ENCODE peak calls at places on chromosomes 5 and 9, in seven cellular contexts. M is activated CD4-positive, alpha-beta T cell treated with anti-CD3 and anti-CD28 coated beads, Interleukin-2, amount 50 U/mL, for 4 hours; I is K562; B is ELR; P is posterior cingulate gyrus; N is HS-5; X is HEK293T. T is an unnamed sample.

GRCh38 chr9:101849102-101849707 is 110.8 kb upstream of the GRIN3A start:
- DNase-seq in M (no peak), I (no peak), B (no peak), P (no peak), N (no peak), X (no peak), T (no peak)

GRCh38 chr9:129889936-129890717 is 54.9 kb downstream of the USP20 start:
- DNase-seq in M (peak; percentile 73), I (no peak), B (no peak), P (no peak), N (no peak), X (no peak), T (peak; percentile 64)

GRCh38 chr5:105544300-105544699 is 1981.7 kb upstream of the NUDT12 start:
- DNase-seq in M (no peak), I (no peak), B (no peak), P (no peak), N (no peak), X (no peak), T (no peak)

GRCh38 chr9:18608371-18608770 is 134.4 kb downstream of the ADAMTSL1 start:
- DNase-seq in M (no peak), I (no peak), B (no peak), P (no peak), N (no peak), X (no peak), T (no peak)

GRCh38 chr5:179793470-179794139 is at the start of gene LTC4S:
- DNase-seq in M (peak; percentile 31), I (no peak), B (no peak), P (no peak), N (no peak), X (no peak), T (peak; percentile 44)

GRCh38 chr5:74167206-74167929 is 473.2 kb downstream of the ENC1 start:
- DNase-seq in M (no peak), I (no peak), B (peak; percentile 95), P (no peak), N (peak; percentile 51), X (no peak), T (no peak)

GRCh38 chr5:127492854-127493738 is 24.3 kb upstream of the PRRC1 start:
- DNase-seq in M (no peak), I (peak; percentile 44), B (peak; percentile 66), P (no peak), N (peak; percentile 64), X (peak; percentile 38), T (peak; percentile 70)

GRCh38 chr5:158758666-158759065 is 341.1 kb downstream of the EBF1 start:
- DNase-seq in M (no peak), I (no peak), B (peak; percentile 5), P (no peak), N (peak; percentile 72), X (no peak), T (no peak)

GRCh38 chr9:81490605-81491331 is 198.6 kb downstream of the TLE1 start:
- DNase-seq in M (no peak), I (no peak), B (peak; percentile 77), P (no peak), N (peak; percentile 41), X (no peak), T (no peak)

GRCh38 chr9:127347831-127348699 is 48.9 kb upstream of the SLC2A8 start:
- DNase-seq in M (no peak), I (no peak), B (peak; percentile 69), P (no peak), N (peak; percentile 9), X (no peak), T (no peak)

GRCh38 chr5:141369994-141370848 is at the start of gene PCDHGB3:
- DNase-seq in M (no peak), I (peak; percentile 42), B (peak; percentile 79), P (no peak), N (no peak), X (peak; percentile 48), T (peak; percentile 8)

GRCh38 chr5:59193616-59194319 is 610.9 kb downstream of the RAB3C start:
- DNase-seq in M (no peak), I (no peak), B (peak; percentile 97), P (no peak), N (peak; percentile 93), X (no peak), T (no peak)

GRCh38 chr5:100854594-100854993 is 48.5 kb downstream of the ST8SIA4 start:
- DNase-seq in M (no peak), I (no peak), B (no peak), P (no peak), N (no peak), X (no peak), T (no peak)

GRCh38 chr9:121700165-121700830 is 48.9 kb downstream of the DAB2IP start:
- DNase-seq in M (no peak), I (no peak), B (peak; percentile 66), P (no peak), N (no peak), X (peak; percentile 34), T (no peak)

GRCh38 chr5:62596096-62596495 is 17.5 kb downstream of the LRRC70 start:
- DNase-seq in M (no peak), I (no peak), B (peak; percentile 11), P (no peak), N (no peak), X (no peak), T (no peak)

GRCh38 chr5:141951341-141951781 is 6.6 kb downstream of the PCDH12 start:
- DNase-seq in M (peak; percentile 16), I (peak; percentile 55), B (peak; percentile 35), P (no peak), N (no peak), X (peak; percentile 74), T (no peak)

GRCh38 chr5:154985126-154985525 is 28.4 kb upstream of the KIF4B start:
- DNase-seq in M (no peak), I (no peak), B (no peak), P (no peak), N (no peak), X (no peak), T (no peak)